ENCODE peak calls at places on chromosomes 2 and 18, in six cellular contexts. O is SK-N-SH, H is GM23338, N is HCT116, I is OCI-LY7, T is neural progenitor cell. V is an unnamed sample.

GRCh38 chr2:222336442-222336841 is 37.6 kb upstream of the PAX3 start:
- DNase-seq in N (no peak), T (no peak), I (no peak), H (peak), O (no peak), V (no peak)

GRCh38 chr2:225010804-225011203 is 31.5 kb downstream of the DOCK10 start:
- DNase-seq in I (no peak), H (no peak), T (no peak), N (peak), O (no peak), V (peak)

GRCh38 chr2:211939177-211939576 is 599.4 kb downstream of the ERBB4 start:
- DNase-seq in O (no peak), H (no peak), I (no peak), T (no peak), N (no peak), V (no peak)

GRCh38 chr2:27715318-27716165 is 51.9 kb downstream of the SLC4A1AP start:
- DNase-seq in O (peak), H (peak), N (no peak), I (no peak), T (peak), V (peak)

GRCh38 chr18:12907258-12907925 is 23.4 kb upstream of the PTPN2 start:
- DNase-seq in N (no peak), T (peak), O (no peak), I (no peak), H (no peak), V (peak)

GRCh38 chr2:208265371-208265806 is 666 bp upstream of the PIKFYVE start:
- DNase-seq in N (no peak), I (peak), H (peak), O (peak), T (peak), V (peak)

GRCh38 chr18:25351280-25351772 is 640 bp downstream of the ZNF521 start:
- DNase-seq in H (no peak), I (no peak), O (no peak), T (peak), N (no peak), V (peak)

GRCh38 chr18:75784413-75784812 is 356.9 kb upstream of the SMIM21 start:
- DNase-seq in O (peak), N (no peak), I (no peak), H (no peak), T (no peak), V (no peak)

GRCh38 chr18:33700513-33700976 is 122.5 kb downstream of the ASXL3 start:
- DNase-seq in N (no peak), H (no peak), O (no peak), I (no peak), T (no peak), V (no peak)

GRCh38 chr18:75377258-75377657 is 50.2 kb downstream of the SMIM21 start:
- DNase-seq in T (no peak), N (no peak), O (no peak), H (no peak), I (no peak), V (no peak)

GRCh38 chr2:140990416-140990815 is 1140.4 kb downstream of the LRP1B start:
- DNase-seq in I (no peak), N (no peak), T (no peak), H (no peak), O (no peak), V (peak)

GRCh38 chr2:3045318-3045921 is 332.2 kb downstream of the EIPR1 start:
- DNase-seq in T (no peak), H (no peak), N (no peak), O (no peak), I (no peak), V (no peak)

GRCh38 chr18:79596451-79597175 is 83.0 kb upstream of the CTDP1 start:
- DNase-seq in T (no peak), O (no peak), N (no peak), I (no peak), H (no peak), V (no peak)

GRCh38 chr18:12990128-12990485 is 1.1 kb upstream of the CEP192 start:
- DNase-seq in T (no peak), I (no peak), N (no peak), H (no peak), O (no peak), V (no peak)

GRCh38 chr2:144084114-144084661 is 435.7 kb downstream of the ZEB2 start:
- DNase-seq in H (no peak), T (no peak), O (no peak), N (no peak), I (no peak), V (peak)

GRCh38 chr18:76378526-76379215 is 116.4 kb downstream of the ZNF516 start:
- DNase-seq in O (no peak), H (no peak), N (no peak), T (no peak), I (no peak), V (no peak)

DNA sequence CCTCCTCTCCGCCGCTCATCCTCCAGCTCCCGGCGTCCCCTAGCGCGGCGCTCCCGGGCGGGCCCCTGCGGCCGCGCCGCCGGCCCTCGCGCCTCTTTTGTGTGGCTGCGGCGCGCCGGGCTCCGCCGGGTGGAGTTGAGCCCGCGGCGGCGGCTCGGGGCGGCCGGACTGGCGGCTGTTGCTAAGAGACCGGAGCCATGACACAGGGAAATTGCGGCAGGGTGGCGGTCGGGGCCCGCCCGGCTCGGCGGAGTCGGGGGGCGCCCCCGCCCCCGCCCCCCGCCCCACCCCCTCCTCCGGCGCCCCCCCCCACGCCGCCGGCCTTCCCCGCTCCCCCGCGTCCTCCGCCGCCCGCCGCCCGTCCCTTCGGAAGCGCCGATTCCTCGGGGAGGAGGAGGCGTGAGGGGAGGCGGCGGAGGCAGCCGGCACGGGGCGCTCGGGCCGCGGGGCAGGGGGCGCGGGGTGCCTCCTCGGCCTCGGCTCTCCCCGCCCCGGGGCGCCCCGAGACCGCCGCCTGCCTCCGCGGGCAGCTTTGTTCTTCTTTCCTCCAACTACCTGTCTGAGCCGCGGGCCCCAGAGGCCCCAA is at the start of gene TMEM200C:
- DNase-seq in N (no peak), H (peak), O (peak), I (no peak), T (peak), V (peak)
- TF ChIP-seq EZH2phosphoT487 in N (no peak), H (no peak), O (no peak), I (no peak), T (no peak), V (no peak)

GRCh38 chr2:127906206-127906926 is 20.6 kb upstream of the AMMECR1L start:
- DNase-seq in H (peak), O (no peak), N (no peak), I (no peak), T (no peak), V (peak)
- TF ChIP-seq EZH2phosphoT487 in H (no peak), O (no peak), N (no peak), I (no peak), T (no peak), V (no peak)

DNA sequence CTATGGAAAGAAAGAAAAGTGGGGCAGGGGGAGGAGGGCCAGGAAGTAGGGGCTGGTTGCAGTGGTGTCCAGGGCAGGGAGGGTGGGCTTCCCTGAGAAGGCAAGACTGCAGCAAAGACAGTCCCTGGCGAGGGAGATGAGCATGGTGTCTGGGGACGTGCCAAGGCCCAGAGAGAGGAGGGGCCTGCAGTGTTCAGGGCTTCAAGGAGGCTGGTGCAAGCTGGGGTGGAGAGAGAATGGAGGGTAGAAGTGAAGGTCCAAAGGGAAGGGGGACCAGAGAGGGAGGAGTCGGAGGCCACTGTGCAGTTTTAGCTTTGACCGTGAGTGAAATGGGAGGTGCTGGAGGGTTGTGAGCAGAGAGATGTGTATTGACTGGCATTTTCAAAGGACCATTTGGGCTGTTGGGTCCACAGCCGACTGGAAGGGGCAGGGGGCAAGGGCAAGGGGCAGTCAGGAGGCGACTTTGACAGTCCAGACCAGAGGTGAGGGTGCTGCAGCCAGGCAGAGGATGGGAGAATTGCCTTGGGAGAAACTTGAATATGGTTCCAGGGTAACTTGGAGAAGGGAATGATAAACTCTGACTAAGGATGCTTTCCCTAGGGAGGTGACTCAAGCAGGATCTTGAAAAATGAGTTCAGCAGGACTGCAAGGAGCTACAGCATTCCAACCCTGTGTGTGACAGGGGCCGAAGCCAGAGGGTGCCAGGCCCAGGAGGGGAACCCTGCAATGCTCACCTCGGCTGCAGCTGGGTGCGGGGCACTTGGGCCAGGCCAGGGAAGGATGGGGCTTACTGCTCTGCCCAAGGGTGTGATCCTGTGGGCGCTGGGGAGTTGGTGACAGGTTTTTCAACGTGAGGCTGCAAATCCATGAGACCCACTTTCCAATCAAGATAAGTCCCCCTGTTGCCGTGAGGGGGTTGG is 177.1 kb upstream of the HAAO start:
- DNase-seq in O (no peak), N (no peak), H (no peak), T (no peak), I (no peak), V (peak)
- TF ChIP-seq EZH2phosphoT487 in O (no peak), N (no peak), H (no peak), T (no peak), I (no peak), V (no peak)

DNA sequence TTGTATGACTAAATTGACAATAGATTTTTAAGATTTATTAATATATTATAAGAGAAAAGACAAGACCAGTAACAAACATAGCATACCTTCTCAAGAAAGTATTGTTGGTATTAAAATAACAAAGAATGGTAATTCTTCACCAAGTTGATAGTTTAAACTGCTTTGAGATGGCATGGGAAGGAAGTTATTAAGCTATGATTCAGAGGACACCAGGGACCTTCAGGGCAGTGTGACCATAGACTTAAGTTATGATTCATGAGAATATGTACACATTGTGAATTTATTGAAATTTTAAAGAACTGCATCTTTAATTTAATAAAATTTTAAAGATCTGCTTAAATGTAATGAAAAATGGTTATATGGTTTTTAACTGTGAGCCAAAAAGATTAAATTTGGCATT is 205.7 kb downstream of the DSEL start:
- DNase-seq in O (no peak), N (no peak), H (no peak), T (no peak), I (no peak), V (peak)
- TF ChIP-seq EZH2phosphoT487 in O (no peak), N (no peak), H (no peak), T (no peak), I (no peak), V (no peak)

GRCh38 chr18:39962546-39962945 is 1992.5 kb upstream of the PIK3C3 start:
- DNase-seq in H (no peak), O (no peak), T (no peak), I (no peak), N (no peak), V (no peak)

GRCh38 chr18:39966275-39966674 is 1988.8 kb upstream of the PIK3C3 start:
- DNase-seq in T (peak), O (no peak), N (no peak), I (no peak), H (peak), V (peak)

GRCh38 chr18:39958876-39959275 is 1996.2 kb upstream of the PIK3C3 start:
- DNase-seq in H (no peak), T (no peak), I (no peak), O (no peak), N (no peak), V (peak)

GRCh38 chr18:39959839-39960238 is 1995.2 kb upstream of the PIK3C3 start:
- DNase-seq in T (no peak), N (no peak), I (no peak), H (no peak), O (no peak), V (peak)

GRCh38 chr18:39960545-39960944 is 1994.5 kb upstream of the PIK3C3 start:
- DNase-seq in H (no peak), T (no peak), I (no peak), O (no peak), N (no peak), V (peak)
- TF ChIP-seq EZH2phosphoT487 in H (no peak), T (no peak), I (no peak), O (no peak), N (no peak), V (no peak)

DNA sequence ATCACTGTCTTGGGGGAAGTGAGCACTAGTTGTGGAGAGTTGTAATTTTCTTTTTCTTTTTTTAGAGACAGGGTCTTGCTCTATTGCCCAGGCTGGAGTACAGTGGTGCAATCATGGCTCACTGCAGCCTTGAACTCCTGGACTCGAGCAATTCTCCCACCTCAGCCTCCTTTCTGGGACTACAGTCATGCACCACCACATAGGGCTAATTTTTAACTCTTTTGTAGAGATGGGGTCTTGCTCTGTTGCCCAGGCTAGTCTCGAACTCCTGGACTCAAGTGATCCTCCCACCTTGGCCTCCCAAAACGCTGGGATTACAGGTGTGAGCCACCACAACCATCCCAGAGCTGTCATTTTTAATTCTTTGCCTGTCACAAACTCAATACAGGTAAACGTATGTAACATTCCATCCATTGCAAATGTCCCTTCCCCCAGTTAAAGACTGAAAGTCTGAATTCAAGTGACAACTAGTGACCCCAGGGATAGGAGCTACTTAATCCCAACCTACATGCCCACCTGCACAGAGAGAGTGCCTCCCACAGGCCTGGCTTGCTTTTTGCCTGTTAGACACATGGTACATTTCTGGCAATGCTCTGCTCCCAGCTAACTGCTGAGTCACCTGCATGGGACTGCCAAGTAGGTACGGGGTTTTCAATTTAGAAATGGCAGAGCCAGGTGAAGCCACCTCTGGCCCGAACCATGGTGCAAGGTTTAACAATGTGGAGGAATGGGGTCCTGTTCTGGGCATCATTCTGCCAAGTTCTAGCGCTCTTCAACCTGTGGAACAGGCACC is 60.6 kb downstream of the CYB5A start:
- DNase-seq in O (no peak), N (no peak), T (no peak), H (no peak), I (no peak), V (no peak)
- TF ChIP-seq EZH2phosphoT487 in O (no peak), N (no peak), T (no peak), H (no peak), I (no peak), V (no peak)

V was measured in GM23248.